ENCODE peak calls at places on chromosome 13, in six cellular contexts. Q is neural crest cell; J is body of pancreas; N is CD4-positive, alpha-beta T cell; P is tibial nerve; D is nephron progenitor cell. Y is an unnamed sample.
A peak's percentile ranks its signal among the peaks of the same experiment; 100 is the strongest.

GRCh38 chr13:47853236-47853635 is 147.8 kb downstream of the SUCLA2 start:
- DNase-seq in P (no peak), N (no peak), D (no peak), Q (no peak), J (no peak), Y (no peak)

GRCh38 chr13:30466358-30466714 is 600 bp upstream of the HMGB1 start:
- DNase-seq in Q (no peak), P (no peak), J (no peak), D (no peak), N (no peak), Y (peak; percentile 43)

GRCh38 chr13:29914591-29914990 is 64.2 kb upstream of the UBL3 start:
- DNase-seq in D (no peak), P (no peak), Q (no peak), J (no peak), N (no peak), Y (no peak)

GRCh38 chr13:91020635-91021034 is 326.9 kb upstream of the MIR17HG start:
- DNase-seq in Q (no peak), D (no peak), J (no peak), N (no peak), P (no peak), Y (no peak)

GRCh38 chr13:42409061-42409460 is 137.1 kb downstream of the AKAP11 start:
- DNase-seq in D (no peak), J (no peak), P (no peak), Q (no peak), N (no peak), Y (no peak)

GRCh38 chr13:21625366-21625765 is 21.4 kb upstream of the MICU2 start:
- DNase-seq in Q (no peak), P (no peak), D (no peak), N (no peak), J (no peak), Y (peak; percentile 38)

GRCh38 chr13:49806126-49806536 is 13.6 kb upstream of the KPNA3 start:
- DNase-seq in N (no peak), D (no peak), P (no peak), Q (no peak), J (no peak), Y (no peak)

GRCh38 chr13:105118577-105118976 is 1416.9 kb downstream of the EFNB2 start:
- DNase-seq in J (no peak), P (no peak), N (no peak), Q (no peak), D (no peak), Y (no peak)

GRCh38 chr13:24252136-24252535 is 57.2 kb upstream of the C1QTNF9 start:
- DNase-seq in Q (no peak), D (no peak), P (no peak), J (no peak), N (no peak), Y (no peak)

GRCh38 chr13:80840313-80840976 is 499.5 kb upstream of the SPRY2 start:
- DNase-seq in P (peak; percentile 23), Q (no peak), N (no peak), D (no peak), J (no peak), Y (no peak)

GRCh38 chr13:99978781-99979452 is 2.7 kb upstream of the ZIC2 start:
- DNase-seq in J (no peak), D (no peak), P (no peak), Q (no peak), N (no peak), Y (no peak)

GRCh38 chr13:85497652-85498051 is 301.6 kb downstream of the SLITRK6 start:
- DNase-seq in D (no peak), N (no peak), P (no peak), Q (no peak), J (no peak), Y (peak; percentile 84)

GRCh38 chr13:51619614-51620013 is 35.4 kb downstream of the WDFY2 start:
- DNase-seq in D (no peak), J (no peak), P (no peak), Q (no peak), N (no peak), Y (peak; percentile 87)

GRCh38 chr13:24092108-24092507 is 68.4 kb upstream of the SPATA13 start:
- DNase-seq in D (no peak), N (no peak), P (no peak), J (no peak), Q (no peak), Y (no peak)

GRCh38 chr13:96822900-96823299 is 171.4 kb downstream of the OXGR1 start:
- DNase-seq in P (no peak), J (peak; percentile 34), D (peak; percentile 22), N (no peak), Q (no peak), Y (no peak)

GRCh38 chr13:114100446-114101320 is 31.7 kb downstream of the RASA3 start:
- DNase-seq in Q (no peak), J (peak; percentile 50), N (no peak), D (peak; percentile 22), P (no peak), Y (no peak)

GRCh38 chr13:36713842-36714241 is 40.0 kb downstream of the SERTM1 start:
- DNase-seq in N (no peak), D (no peak), P (no peak), Q (no peak), J (no peak), Y (no peak)

GRCh38 chr13:103168901-103169508 is 102.8 kb upstream of the SLC10A2 start:
- DNase-seq in D (no peak), J (no peak), N (no peak), Q (no peak), P (no peak), Y (no peak)

GRCh38 chr13:44272692-44273091 is 100.9 kb upstream of the SERP2 start:
- DNase-seq in Q (no peak), N (no peak), P (no peak), D (no peak), J (no peak), Y (peak; percentile 39)

GRCh38 chr13:112870737-112871287 is 98.2 kb upstream of the MCF2L start:
- DNase-seq in J (no peak), N (no peak), D (no peak), P (no peak), Q (no peak), Y (no peak)

GRCh38 chr13:105665284-105665683 is 870.2 kb downstream of the EFNB2 start:
- DNase-seq in P (no peak), Q (no peak), D (no peak), N (no peak), J (no peak), Y (no peak)

GRCh38 chr13:79413521-79413920 is 7.5 kb upstream of the RBM26 start:
- DNase-seq in Q (no peak), D (no peak), N (no peak), J (no peak), P (no peak), Y (no peak)

GRCh38 chr13:44565881-44566280 is 10.2 kb downstream of the TSC22D1 start:
- DNase-seq in J (no peak), P (no peak), N (no peak), Q (no peak), D (no peak), Y (peak; percentile 12)

GRCh38 chr13:23558675-23559536 is 11.3 kb upstream of the TNFRSF19 start:
- DNase-seq in Q (peak; percentile 25), J (no peak), N (no peak), D (no peak), P (peak; percentile 50), Y (peak; percentile 64)

GRCh38 chr13:67158903-67159302 is 71.2 kb downstream of the PCDH9 start:
- DNase-seq in Q (no peak), D (no peak), N (no peak), P (no peak), J (no peak), Y (no peak)

GRCh38 chr13:67150608-67151007 is 79.5 kb downstream of the PCDH9 start:
- DNase-seq in N (no peak), P (no peak), Q (no peak), J (no peak), D (no peak), Y (no peak)

GRCh38 chr13:67152123-67152522 is 78.0 kb downstream of the PCDH9 start:
- DNase-seq in Q (no peak), N (no peak), D (no peak), P (no peak), J (no peak), Y (no peak)

GRCh38 chr13:67156718-67157049 is 73.5 kb downstream of the PCDH9 start:
- DNase-seq in D (no peak), N (no peak), P (no peak), Q (no peak), J (no peak), Y (no peak)

GRCh38 chr13:67155898-67156717 is 74.0 kb downstream of the PCDH9 start:
- DNase-seq in N (no peak), P (no peak), J (no peak), Q (no peak), D (no peak), Y (no peak)
- TF ChIP-seq CTCF in N (no peak), P (no peak), J (no peak), Q (no peak), D (no peak), Y (no peak)

DNA sequence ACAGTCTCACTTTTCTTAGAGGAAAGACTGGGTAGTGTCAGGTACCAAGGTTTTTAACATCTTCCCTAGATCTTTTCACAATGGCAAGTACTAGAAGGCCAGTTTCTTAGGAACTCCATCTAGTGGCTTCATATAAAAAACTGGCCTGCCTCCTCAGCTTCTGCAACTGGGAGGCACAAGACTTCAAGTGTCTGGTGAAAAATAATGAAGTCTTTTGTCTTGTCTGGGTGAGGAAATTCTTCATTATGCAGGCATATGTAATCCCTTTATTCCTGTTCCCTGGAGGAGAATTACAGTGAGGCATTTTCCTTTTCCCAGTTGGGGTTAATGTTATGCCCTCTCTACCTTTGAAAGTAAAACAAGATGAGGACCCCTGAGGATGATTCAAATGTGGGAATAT is 300.5 kb downstream of the NALCN start:
- DNase-seq in P (no peak), J (no peak), Q (no peak), D (no peak), N (no peak), Y (peak; percentile 6)
- TF ChIP-seq CTCF in P (no peak), J (no peak), Q (peak; percentile 50), D (no peak), N (no peak), Y (peak; percentile 59)

GRCh38 chr13:76019421-76020044 is 383.4 kb downstream of the LMO7 start:
- DNase-seq in N (no peak), J (no peak), Q (peak; percentile 49), P (no peak), D (peak; percentile 45), Y (peak; percentile 22)
- TF ChIP-seq CTCF in N (no peak), J (no peak), Q (peak; percentile 54), P (peak; percentile 15), D (peak; percentile 44), Y (peak; percentile 65)

GRCh38 chr13:26518433-26519084 is 38.9 kb upstream of the WASF3 start:
- DNase-seq in D (no peak), P (no peak), Q (no peak), J (no peak), N (no peak), Y (no peak)

GRCh38 chr13:26513931-26514330 is 43.6 kb upstream of the WASF3 start:
- DNase-seq in Q (no peak), D (no peak), J (no peak), N (no peak), P (no peak), Y (no peak)

GRCh38 chr13:26517931-26518330 is 39.6 kb upstream of the WASF3 start:
- DNase-seq in Q (no peak), P (no peak), D (no peak), N (no peak), J (no peak), Y (no peak)

DNA sequence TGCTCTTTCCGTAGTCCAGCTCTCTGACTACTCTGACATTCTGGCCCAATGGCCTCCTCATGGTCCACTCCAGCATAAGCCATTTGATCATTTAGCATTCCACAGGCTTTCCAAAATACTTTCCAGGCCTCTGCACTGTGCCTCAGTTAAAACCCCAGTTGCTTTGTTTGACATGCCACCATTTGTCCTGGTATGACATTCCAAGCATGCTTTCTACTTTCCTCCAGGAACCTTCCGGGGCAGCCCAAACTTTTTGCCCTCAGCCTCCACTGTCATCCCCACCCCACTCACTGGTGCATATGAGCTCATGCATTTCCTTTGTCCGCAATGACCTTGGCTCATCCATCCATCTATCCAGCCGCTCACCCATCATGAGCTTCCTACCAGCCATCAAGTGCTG is 41.8 kb upstream of the WASF3 start:
- DNase-seq in J (no peak), P (no peak), D (no peak), N (no peak), Q (no peak), Y (no peak)
- TF ChIP-seq CTCF in J (no peak), P (no peak), D (no peak), N (no peak), Q (no peak), Y (no peak)

Y was measured in HFFc6.